ENCODE peak calls at places on chromosome 5, in five cellular contexts. O, S, M, Z and F are unnamed samples.

GRCh38 chr5:178785999-178786398 is 55.5 kb upstream of the ZNF354A start:
- DNase-seq in O (no peak), M (peak), Z (no peak), S (no peak), F (no peak)

GRCh38 chr5:133864711-133865110 is 103.7 kb downstream of the C5orf15 start:
- DNase-seq in M (no peak), Z (no peak), O (no peak), S (no peak), F (no peak)

GRCh38 chr5:40399349-40399748 is 280.4 kb upstream of the PTGER4 start:
- DNase-seq in S (no peak), O (no peak), M (peak), Z (no peak), F (no peak)

GRCh38 chr5:175823731-175824525 is 47.5 kb upstream of the CPLX2 start:
- DNase-seq in Z (no peak), S (peak), O (no peak), M (no peak), F (no peak)

GRCh38 chr5:74942622-74943286 is 76.6 kb upstream of the FAM169A start:
- DNase-seq in M (no peak), Z (no peak), O (no peak), S (no peak), F (no peak)

GRCh38 chr5:139459451-139459934 is 3.0 kb downstream of the ECSCR start:
- DNase-seq in O (peak), S (no peak), Z (no peak), M (no peak), F (no peak)

GRCh38 chr5:149144637-149145036 is 3.3 kb downstream of the ABLIM3 start:
- DNase-seq in Z (no peak), S (no peak), M (no peak), O (no peak), F (no peak)

GRCh38 chr5:68297656-68298055 is 82.1 kb downstream of the PIK3R1 start:
- DNase-seq in O (no peak), Z (no peak), S (no peak), M (no peak), F (no peak)

GRCh38 chr5:1783214-1783551 is 16.5 kb downstream of the MRPL36 start:
- DNase-seq in S (no peak), M (no peak), Z (no peak), O (no peak), F (no peak)

GRCh38 chr5:42057254-42057690 is 132.2 kb downstream of the FBXO4 start:
- DNase-seq in O (peak), M (peak), S (peak), Z (peak), F (peak)

GRCh38 chr5:14184725-14185124 is 41.6 kb downstream of the TRIO start:
- DNase-seq in O (no peak), Z (no peak), S (no peak), M (peak), F (no peak)

GRCh38 chr5:501040-501832 is 23.0 kb downstream of the SLC9A3 start:
- DNase-seq in M (no peak), O (no peak), Z (no peak), S (no peak), F (no peak)

GRCh38 chr5:112270299-112271293 is 148.5 kb downstream of the EPB41L4A start:
- DNase-seq in Z (no peak), O (no peak), M (no peak), S (no peak), F (no peak)

GRCh38 chr5:55063220-55063863 is 39.1 kb upstream of the GZMA start:
- DNase-seq in Z (no peak), S (no peak), O (no peak), M (peak), F (no peak)

GRCh38 chr5:124341066-124341943 is 405.1 kb downstream of the ZNF608 start:
- DNase-seq in Z (no peak), M (no peak), S (no peak), O (no peak), F (no peak)

GRCh38 chr5:176653401-176653800 is 6.1 kb downstream of the TSPAN17 start:
- DNase-seq in O (peak), S (no peak), M (peak), Z (no peak), F (peak)

GRCh38 chr5:17050236-17050635 is 114.1 kb upstream of the MYO10 start:
- DNase-seq in Z (no peak), S (no peak), O (no peak), M (no peak), F (no peak)

GRCh38 chr5:149681922-149682321 is 48.2 kb upstream of the PPARGC1B start:
- DNase-seq in M (no peak), Z (no peak), S (no peak), O (no peak), F (no peak)

GRCh38 chr5:56711191-56711590 is 104.2 kb upstream of the MAP3K1 start:
- DNase-seq in O (no peak), M (peak), Z (no peak), S (no peak), F (no peak)

GRCh38 chr5:154477382-154478223 is 424 bp downstream of the HAND1 start:
- DNase-seq in Z (no peak), S (peak), O (no peak), M (no peak), F (no peak)

GRCh38 chr5:154474957-154475334 is 3.1 kb downstream of the HAND1 start:
- DNase-seq in O (no peak), M (no peak), Z (no peak), S (no peak), F (no peak)

GRCh38 chr5:154474267-154474956 is 3.6 kb downstream of the HAND1 start:
- DNase-seq in O (no peak), S (no peak), M (no peak), Z (no peak), F (no peak)

GRCh38 chr5:154476343-154477213 is 1.4 kb downstream of the HAND1 start:
- DNase-seq in M (no peak), S (peak), O (no peak), Z (no peak), F (no peak)

GRCh38 chr5:154475613-154476342 is 2.2 kb downstream of the HAND1 start:
- DNase-seq in O (no peak), S (peak), Z (no peak), M (no peak), F (no peak)
- TF ChIP-seq CTCF in O (no peak), S (no peak), Z (no peak), M (no peak), F (no peak)

GRCh38 chr5:152638996-152639552 is 234.0 kb upstream of the NMUR2 start:
- DNase-seq in M (no peak), Z (no peak), S (no peak), O (no peak), F (no peak)
- TF ChIP-seq CTCF in M (no peak), Z (no peak), S (no peak), O (no peak), F (no peak)

DNA sequence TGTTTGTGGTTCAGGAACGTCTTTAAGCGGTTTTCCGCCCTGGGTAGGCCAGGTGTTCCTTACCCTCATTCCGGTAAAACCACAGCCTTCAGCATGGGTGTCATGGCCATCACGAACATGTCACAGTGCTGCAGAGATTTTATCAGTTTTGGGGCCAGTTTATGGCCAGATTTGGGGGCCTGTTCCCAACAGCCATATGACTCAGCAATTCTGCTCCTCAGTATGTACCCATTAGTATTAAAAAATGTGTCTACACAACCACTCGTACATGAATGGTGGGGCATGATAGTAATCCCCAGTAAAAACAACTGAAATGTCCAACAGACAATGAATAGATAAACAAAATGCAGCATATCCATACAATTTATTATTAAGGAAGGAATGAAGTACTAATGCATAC is 51.9 kb upstream of the TTC23L start:
- DNase-seq in S (no peak), O (no peak), Z (no peak), M (no peak), F (no peak)
- TF ChIP-seq CTCF in S (no peak), O (no peak), Z (no peak), M (no peak), F (no peak)

GRCh38 chr5:174725261-174725990 is 1.0 kb downstream of the MSX2 start:
- DNase-seq in O (no peak), S (no peak), Z (no peak), M (no peak), F (no peak)

GRCh38 chr5:174723315-174723978 is 935 bp upstream of the MSX2 start:
- DNase-seq in Z (no peak), S (no peak), O (no peak), M (no peak), F (no peak)

GRCh38 chr5:174725991-174726601 is 1.7 kb downstream of the MSX2 start:
- DNase-seq in Z (no peak), S (no peak), O (no peak), M (no peak), F (no peak)

GRCh38 chr5:174723979-174724483 is 351 bp upstream of the MSX2 start:
- DNase-seq in S (peak), O (no peak), M (no peak), Z (no peak), F (no peak)

DNA sequence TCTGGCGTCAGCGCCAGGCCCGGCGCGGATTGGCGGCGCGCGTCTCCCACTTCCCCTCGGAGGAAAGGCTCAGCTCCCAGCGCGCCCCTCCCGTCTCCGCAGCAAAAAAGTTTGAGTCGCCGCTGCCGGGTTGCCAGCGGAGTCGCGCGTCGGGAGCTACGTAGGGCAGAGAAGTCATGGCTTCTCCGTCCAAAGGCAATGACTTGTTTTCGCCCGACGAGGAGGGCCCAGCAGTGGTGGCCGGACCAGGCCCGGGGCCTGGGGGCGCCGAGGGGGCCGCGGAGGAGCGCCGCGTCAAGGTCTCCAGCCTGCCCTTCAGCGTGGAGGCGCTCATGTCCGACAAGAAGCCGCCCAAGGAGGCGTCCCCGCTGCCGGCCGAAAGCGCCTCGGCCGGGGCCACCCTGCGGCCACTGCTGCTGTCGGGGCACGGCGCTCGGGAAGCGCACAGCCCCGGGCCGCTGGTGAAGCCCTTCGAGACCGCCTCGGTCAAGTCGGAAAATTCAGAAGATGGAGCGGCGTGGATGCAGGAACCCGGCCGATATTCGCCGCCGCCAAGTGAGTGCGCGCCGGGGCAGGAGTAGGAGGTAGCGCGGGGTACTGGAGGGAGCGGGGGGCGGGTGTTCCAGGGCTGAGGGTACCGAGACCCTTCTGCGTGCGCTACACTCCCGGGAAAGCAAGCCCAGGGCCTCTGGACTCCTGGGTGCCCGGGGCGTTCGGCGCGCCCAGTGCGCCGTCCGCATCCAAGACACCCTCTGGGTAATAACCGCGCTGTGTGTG is at the start of gene MSX2:
- DNase-seq in O (peak), M (no peak), Z (peak), S (peak), F (no peak)
- TF ChIP-seq CTCF in O (no peak), M (no peak), Z (no peak), S (no peak), F (no peak)

GRCh38 chr5:30392897-30393296 is 800.6 kb upstream of the CDH6 start:
- DNase-seq in S (no peak), M (no peak), O (peak), Z (no peak), F (no peak)
- TF ChIP-seq CTCF in S (no peak), M (no peak), O (no peak), Z (no peak), F (no peak)

GRCh38 chr5:168872246-168872645 is 293.1 kb upstream of the PANK3 start:
- DNase-seq in Z (no peak), M (no peak), O (no peak), S (no peak), F (no peak)

GRCh38 chr5:168876419-168876818 is 297.3 kb upstream of the PANK3 start:
- DNase-seq in O (no peak), S (no peak), M (no peak), Z (no peak), F (no peak)

GRCh38 chr5:168875839-168876238 is 296.7 kb upstream of the PANK3 start:
- DNase-seq in M (no peak), Z (no peak), O (no peak), S (no peak), F (no peak)

GRCh38 chr5:168877132-168877895 is 298.1 kb upstream of the PANK3 start:
- DNase-seq in M (no peak), S (no peak), O (no peak), Z (peak), F (no peak)

DNA sequence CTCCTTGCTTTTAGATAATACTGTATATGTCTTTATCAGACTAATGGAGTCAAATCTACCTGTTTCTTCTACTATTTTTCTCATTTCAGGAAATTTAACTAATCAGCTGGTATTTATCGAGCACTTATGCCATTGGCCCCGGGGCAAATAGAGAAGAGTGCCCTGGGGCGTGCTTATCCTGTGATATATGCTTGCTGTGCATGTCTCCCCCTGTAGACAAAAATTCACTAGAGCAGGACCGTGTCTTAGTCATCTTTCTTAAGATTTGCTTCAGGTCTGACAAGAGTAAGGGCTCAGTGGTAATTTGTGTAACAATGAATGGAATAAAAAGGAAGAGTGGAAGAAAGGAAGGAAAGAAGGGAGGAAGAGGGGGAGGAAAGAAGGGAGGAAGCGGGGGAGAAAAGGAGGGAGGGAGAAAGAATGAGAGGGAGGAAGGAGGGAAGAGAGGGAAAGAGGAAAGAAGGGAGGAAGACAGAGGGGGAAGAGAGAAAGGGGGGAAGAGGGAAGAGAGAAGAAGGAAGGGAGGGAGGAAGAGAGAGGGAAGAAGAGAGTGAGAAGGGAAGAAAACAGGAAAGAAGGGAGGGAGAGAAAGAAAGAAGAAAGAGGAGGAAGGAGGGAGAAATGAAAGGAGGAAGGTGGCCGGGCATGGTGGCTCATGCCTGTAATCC is 295.7 kb upstream of the PANK3 start:
- DNase-seq in S (peak), Z (no peak), M (no peak), O (no peak), F (no peak)
- TF ChIP-seq CTCF in S (peak), Z (no peak), M (peak), O (no peak), F (no peak)

GRCh38 chr5:23820764-23821471 is 313.5 kb downstream of the PRDM9 start:
- DNase-seq in Z (no peak), O (no peak), S (no peak), M (peak), F (no peak)
- TF ChIP-seq CTCF in Z (peak), O (no peak), S (peak), M (peak), F (no peak)

GRCh38 chr5:171537463-171537862 is 118.0 kb downstream of the FGF18 start:
- DNase-seq in Z (no peak), M (peak), S (no peak), O (no peak), F (no peak)
- TF ChIP-seq CTCF in Z (no peak), M (no peak), S (no peak), O (no peak), F (no peak)